ENCODE peak calls at places on chromosomes 11 and 22, in nine cellular contexts. H, A, O, D, X, V, B, K and L are unnamed samples.
A peak's percentile ranks its signal among the peaks of the same experiment; 100 is the strongest.

GRCh38 chr22:31828739-31829138 is 74.9 kb downstream of the DEPDC5 start:
- DNase-seq in H (no peak), A (no peak), O (no peak), D (no peak), X (no peak), V (no peak), B (no peak), K (peak; percentile 95), L (no peak)

GRCh38 chr11:70586261-70587094 is 188.1 kb downstream of the CTTN start:
- DNase-seq in H (no peak), A (no peak), O (no peak), D (no peak), X (no peak), V (no peak), B (no peak), K (no peak), L (no peak)

GRCh38 chr22:40031766-40032470 is 37.2 kb downstream of the FAM83F start:
- DNase-seq in H (no peak), A (no peak), O (no peak), D (no peak), X (no peak), V (no peak), B (no peak), K (peak; percentile 79), L (no peak)

GRCh38 chr22:29114392-29114791 is 41.6 kb downstream of the KREMEN1 start:
- DNase-seq in H (no peak), A (no peak), O (no peak), D (no peak), X (no peak), V (no peak), B (no peak), K (no peak), L (no peak)

GRCh38 chr22:48827904-48828555 is 999.6 kb downstream of the BRD1 start:
- DNase-seq in H (no peak), A (no peak), O (no peak), D (no peak), X (no peak), V (no peak), B (no peak), K (no peak), L (peak; percentile 42)

GRCh38 chr11:64865286-64866172 is 12.9 kb downstream of the EHD1 start:
- DNase-seq in H (peak; percentile 81), A (no peak), O (no peak), D (no peak), X (no peak), V (no peak), B (no peak), K (peak; percentile 95), L (no peak)

GRCh38 chr11:70423523-70424505 is 25.5 kb downstream of the CTTN start:
- DNase-seq in H (peak; percentile 90), A (peak; percentile 81), O (peak; percentile 13), D (no peak), X (peak; percentile 11), V (no peak), B (no peak), K (peak; percentile 95), L (no peak)

GRCh38 chr22:39999144-39999757 is 4.5 kb downstream of the FAM83F start:
- DNase-seq in H (peak; percentile 42), A (no peak), O (no peak), D (no peak), X (no peak), V (no peak), B (no peak), K (peak; percentile 61), L (no peak)

GRCh38 chr22:42270512-42271190 is at the start of gene TCF20:
- DNase-seq in H (peak; percentile 47), A (peak; percentile 96), O (peak; percentile 50), D (peak; percentile 25), X (no peak), V (peak; percentile 79), B (peak; percentile 53), K (peak; percentile 54), L (peak; percentile 61)

GRCh38 chr11:126494831-126495230 is 139.3 kb downstream of the ST3GAL4 start:
- DNase-seq in H (no peak), A (no peak), O (no peak), D (no peak), X (no peak), V (no peak), B (no peak), K (no peak), L (no peak)

GRCh38 chr22:23762866-23763578 is at the start of gene C22orf15:
- DNase-seq in H (no peak), A (no peak), O (no peak), D (no peak), X (no peak), V (no peak), B (no peak), K (no peak), L (no peak)

GRCh38 chr11:69369945-69370344 is 76.0 kb downstream of the MYEOV start:
- DNase-seq in H (no peak), A (no peak), O (no peak), D (no peak), X (no peak), V (no peak), B (no peak), K (no peak), L (no peak)

GRCh38 chr11:5605849-5606248 is 9.4 kb downstream of the TRIM6 start:
- DNase-seq in H (peak; percentile 90), A (no peak), O (no peak), D (no peak), X (no peak), V (no peak), B (no peak), K (peak; percentile 91), L (no peak)

GRCh38 chr11:67576742-67577475 is 6.7 kb upstream of the GSTP1 start:
- DNase-seq in H (no peak), A (no peak), O (no peak), D (no peak), X (no peak), V (no peak), B (no peak), K (no peak), L (no peak)

GRCh38 chr11:123357990-123358827 is 71.9 kb upstream of the GRAMD1B start:
- DNase-seq in H (peak; percentile 3), A (peak; percentile 68), O (no peak), D (no peak), X (no peak), V (peak; percentile 33), B (no peak), K (peak; percentile 5), L (peak; percentile 30)

GRCh38 chr11:62688481-62688880 is 849 bp downstream of the LRRN4CL start:
- DNase-seq in H (no peak), A (no peak), O (no peak), D (no peak), X (no peak), V (no peak), B (no peak), K (peak; percentile 30), L (no peak)

GRCh38 chr11:133508448-133508847 is 23.9 kb downstream of the OPCML start:
- DNase-seq in H (no peak), A (no peak), O (no peak), D (no peak), X (no peak), V (peak; percentile 27), B (no peak), K (no peak), L (no peak)

GRCh38 chr11:117193130-117194020 is 5.8 kb upstream of the TAGLN start:
- DNase-seq in H (no peak), A (no peak), O (no peak), D (no peak), X (no peak), V (peak; percentile 3), B (no peak), K (no peak), L (no peak)

GRCh38 chr11:82811369-82811768 is 77.7 kb upstream of the FAM181B start:
- DNase-seq in H (no peak), A (no peak), O (no peak), D (no peak), X (no peak), V (no peak), B (no peak), K (no peak), L (no peak)

GRCh38 chr11:92475316-92475715 is 250.7 kb downstream of the FAT3 start:
- DNase-seq in H (no peak), A (no peak), O (no peak), D (no peak), X (no peak), V (no peak), B (no peak), K (no peak), L (no peak)

GRCh38 chr22:22961574-22961973 is 74.0 kb downstream of the IGLL5 start:
- DNase-seq in H (no peak), A (no peak), O (no peak), D (no peak), X (no peak), V (no peak), B (no peak), K (no peak), L (no peak)

GRCh38 chr11:79579063-79579462 is 138.2 kb upstream of the TENM4 start:
- DNase-seq in H (no peak), A (no peak), O (no peak), D (no peak), X (no peak), V (no peak), B (no peak), K (no peak), L (no peak)

GRCh38 chr11:120400564-120401364 is 64.6 kb downstream of the ARHGEF12 start:
- DNase-seq in H (peak; percentile 98), A (no peak), O (no peak), D (no peak), X (peak; percentile 85), V (no peak), B (no peak), K (peak; percentile 99), L (no peak)

GRCh38 chr11:116513894-116514293 is 258.9 kb downstream of the BUD13 start:
- DNase-seq in H (peak; percentile 8), A (peak; percentile 47), O (no peak), D (no peak), X (no peak), V (peak; percentile 21), B (no peak), K (peak; percentile 46), L (no peak)